ENCODE peak calls at places on chromosomes 4 and X, in seven cellular contexts. One of them, this sample, is unnamed.

GRCh38 chr4:7074423-7074822 is 6.6 kb upstream of the GRPEL1 start:
- DNase-seq in stimulated activated CD4-positive, alpha-beta T cell treated with anti-CD3 and anti-CD28 coated beads, Interleukin-2, amount 100 ng/mL, for 48 hours: no peak
- DNase-seq in activated naive CD4-positive, alpha-beta T cell: no peak
- DNase-seq in ureter: no peak
- DNase-seq in skeletal muscle cell: peak
- DNase-seq in naive B cell: no peak
- DNase-seq in prostate gland: no peak
- DNase-seq in this sample: no peak

GRCh38 chr4:47031011-47031678 is at the start of gene GABRB1:
- DNase-seq in naive B cell: no peak
- DNase-seq in ureter: no peak
- DNase-seq in activated naive CD4-positive, alpha-beta T cell: no peak
- DNase-seq in stimulated activated CD4-positive, alpha-beta T cell treated with anti-CD3 and anti-CD28 coated beads, Interleukin-2, amount 100 ng/mL, for 48 hours: no peak
- DNase-seq in skeletal muscle cell: no peak
- DNase-seq in prostate gland: no peak
- DNase-seq in this sample: no peak

GRCh38 chr4:1842339-1842895 is 13.5 kb downstream of the LETM1 start:
- DNase-seq in stimulated activated CD4-positive, alpha-beta T cell treated with anti-CD3 and anti-CD28 coated beads, Interleukin-2, amount 100 ng/mL, for 48 hours: no peak
- DNase-seq in ureter: no peak
- DNase-seq in prostate gland: no peak
- DNase-seq in activated naive CD4-positive, alpha-beta T cell: no peak
- DNase-seq in skeletal muscle cell: no peak
- DNase-seq in naive B cell: no peak
- DNase-seq in this sample: no peak

GRCh38 chrX:154317391-154318000 is 21.9 kb downstream of the TKTL1 start:
- DNase-seq in prostate gland: no peak
- DNase-seq in ureter: no peak
- DNase-seq in naive B cell: no peak
- DNase-seq in skeletal muscle cell: no peak
- DNase-seq in stimulated activated CD4-positive, alpha-beta T cell treated with anti-CD3 and anti-CD28 coated beads, Interleukin-2, amount 100 ng/mL, for 48 hours: no peak
- DNase-seq in activated naive CD4-positive, alpha-beta T cell: no peak
- DNase-seq in this sample: no peak

GRCh38 chr4:174228988-174229387 is 54.5 kb downstream of the FBXO8 start:
- DNase-seq in prostate gland: no peak
- DNase-seq in ureter: no peak
- DNase-seq in activated naive CD4-positive, alpha-beta T cell: no peak
- DNase-seq in stimulated activated CD4-positive, alpha-beta T cell treated with anti-CD3 and anti-CD28 coated beads, Interleukin-2, amount 100 ng/mL, for 48 hours: no peak
- DNase-seq in naive B cell: no peak
- DNase-seq in skeletal muscle cell: no peak
- DNase-seq in this sample: no peak

GRCh38 chr4:88573286-88573994 is 18.8 kb upstream of the HERC3 start:
- DNase-seq in skeletal muscle cell: no peak
- DNase-seq in activated naive CD4-positive, alpha-beta T cell: no peak
- DNase-seq in naive B cell: no peak
- DNase-seq in stimulated activated CD4-positive, alpha-beta T cell treated with anti-CD3 and anti-CD28 coated beads, Interleukin-2, amount 100 ng/mL, for 48 hours: no peak
- DNase-seq in prostate gland: no peak
- DNase-seq in ureter: no peak
- DNase-seq in this sample: no peak

GRCh38 chr4:99915449-99915848 is 21.2 kb upstream of the LAMTOR3 start:
- DNase-seq in ureter: no peak
- DNase-seq in activated naive CD4-positive, alpha-beta T cell: no peak
- DNase-seq in naive B cell: no peak
- DNase-seq in skeletal muscle cell: no peak
- DNase-seq in stimulated activated CD4-positive, alpha-beta T cell treated with anti-CD3 and anti-CD28 coated beads, Interleukin-2, amount 100 ng/mL, for 48 hours: no peak
- DNase-seq in prostate gland: no peak
- DNase-seq in this sample: no peak

GRCh38 chr4:25588211-25588610 is 67.4 kb upstream of the SLC34A2 start:
- DNase-seq in prostate gland: no peak
- DNase-seq in naive B cell: no peak
- DNase-seq in stimulated activated CD4-positive, alpha-beta T cell treated with anti-CD3 and anti-CD28 coated beads, Interleukin-2, amount 100 ng/mL, for 48 hours: no peak
- DNase-seq in skeletal muscle cell: no peak
- DNase-seq in activated naive CD4-positive, alpha-beta T cell: no peak
- DNase-seq in ureter: no peak
- DNase-seq in this sample: no peak

GRCh38 chrX:40622741-40623536 is at the start of gene MPC1L:
- DNase-seq in skeletal muscle cell: no peak
- DNase-seq in naive B cell: no peak
- DNase-seq in prostate gland: no peak
- DNase-seq in stimulated activated CD4-positive, alpha-beta T cell treated with anti-CD3 and anti-CD28 coated beads, Interleukin-2, amount 100 ng/mL, for 48 hours: no peak
- DNase-seq in activated naive CD4-positive, alpha-beta T cell: no peak
- DNase-seq in ureter: no peak
- DNase-seq in this sample: no peak

GRCh38 chrX:120790118-120790517 is 85.5 kb downstream of the CT47B1 start:
- DNase-seq in ureter: peak
- DNase-seq in prostate gland: peak
- DNase-seq in naive B cell: peak
- DNase-seq in stimulated activated CD4-positive, alpha-beta T cell treated with anti-CD3 and anti-CD28 coated beads, Interleukin-2, amount 100 ng/mL, for 48 hours: peak
- DNase-seq in skeletal muscle cell: no peak
- DNase-seq in activated naive CD4-positive, alpha-beta T cell: no peak
- DNase-seq in this sample: peak

GRCh38 chr4:148238086-148238485 is 204.1 kb downstream of the NR3C2 start:
- DNase-seq in skeletal muscle cell: no peak
- DNase-seq in activated naive CD4-positive, alpha-beta T cell: no peak
- DNase-seq in prostate gland: no peak
- DNase-seq in stimulated activated CD4-positive, alpha-beta T cell treated with anti-CD3 and anti-CD28 coated beads, Interleukin-2, amount 100 ng/mL, for 48 hours: no peak
- DNase-seq in ureter: no peak
- DNase-seq in naive B cell: no peak
- DNase-seq in this sample: no peak

GRCh38 chr4:86542319-86543027 is 51.6 kb upstream of the PTPN13 start:
- DNase-seq in skeletal muscle cell: no peak
- DNase-seq in naive B cell: no peak
- DNase-seq in ureter: no peak
- DNase-seq in activated naive CD4-positive, alpha-beta T cell: no peak
- DNase-seq in prostate gland: no peak
- DNase-seq in stimulated activated CD4-positive, alpha-beta T cell treated with anti-CD3 and anti-CD28 coated beads, Interleukin-2, amount 100 ng/mL, for 48 hours: no peak
- DNase-seq in this sample: no peak

GRCh38 chrX:40266490-40267333 is 169.0 kb upstream of the BCOR start:
- DNase-seq in activated naive CD4-positive, alpha-beta T cell: peak
- DNase-seq in ureter: peak
- DNase-seq in naive B cell: peak
- DNase-seq in stimulated activated CD4-positive, alpha-beta T cell treated with anti-CD3 and anti-CD28 coated beads, Interleukin-2, amount 100 ng/mL, for 48 hours: peak
- DNase-seq in skeletal muscle cell: no peak
- DNase-seq in prostate gland: peak
- DNase-seq in this sample: peak

GRCh38 chr4:99157478-99157935 is 13.4 kb upstream of the ADH4 start:
- DNase-seq in ureter: no peak
- DNase-seq in skeletal muscle cell: no peak
- DNase-seq in stimulated activated CD4-positive, alpha-beta T cell treated with anti-CD3 and anti-CD28 coated beads, Interleukin-2, amount 100 ng/mL, for 48 hours: no peak
- DNase-seq in prostate gland: no peak
- DNase-seq in naive B cell: no peak
- DNase-seq in activated naive CD4-positive, alpha-beta T cell: no peak
- DNase-seq in this sample: no peak

GRCh38 chr4:87967193-87967592 is 8.3 kb upstream of the SPP1 start:
- DNase-seq in stimulated activated CD4-positive, alpha-beta T cell treated with anti-CD3 and anti-CD28 coated beads, Interleukin-2, amount 100 ng/mL, for 48 hours: no peak
- DNase-seq in prostate gland: no peak
- DNase-seq in ureter: no peak
- DNase-seq in skeletal muscle cell: no peak
- DNase-seq in activated naive CD4-positive, alpha-beta T cell: no peak
- DNase-seq in naive B cell: no peak
- DNase-seq in this sample: no peak

GRCh38 chrX:135977611-135978010 is 3.8 kb upstream of the MMGT1 start:
- DNase-seq in activated naive CD4-positive, alpha-beta T cell: no peak
- DNase-seq in prostate gland: no peak
- DNase-seq in skeletal muscle cell: no peak
- DNase-seq in ureter: no peak
- DNase-seq in stimulated activated CD4-positive, alpha-beta T cell treated with anti-CD3 and anti-CD28 coated beads, Interleukin-2, amount 100 ng/mL, for 48 hours: no peak
- DNase-seq in naive B cell: no peak
- DNase-seq in this sample: no peak

GRCh38 chrX:134174859-134175258 is 62.1 kb upstream of the CCDC160 start:
- DNase-seq in stimulated activated CD4-positive, alpha-beta T cell treated with anti-CD3 and anti-CD28 coated beads, Interleukin-2, amount 100 ng/mL, for 48 hours: no peak
- DNase-seq in ureter: no peak
- DNase-seq in skeletal muscle cell: no peak
- DNase-seq in activated naive CD4-positive, alpha-beta T cell: no peak
- DNase-seq in naive B cell: no peak
- DNase-seq in prostate gland: no peak
- DNase-seq in this sample: no peak

GRCh38 chr4:185421366-185422124 is 4.2 kb downstream of the UFSP2 start:
- DNase-seq in stimulated activated CD4-positive, alpha-beta T cell treated with anti-CD3 and anti-CD28 coated beads, Interleukin-2, amount 100 ng/mL, for 48 hours: no peak
- DNase-seq in skeletal muscle cell: peak
- DNase-seq in ureter: no peak
- DNase-seq in prostate gland: no peak
- DNase-seq in activated naive CD4-positive, alpha-beta T cell: no peak
- DNase-seq in naive B cell: no peak
- DNase-seq in this sample: no peak

GRCh38 chrX:40550069-40550468 is 30.7 kb upstream of the ATP6AP2 start:
- DNase-seq in skeletal muscle cell: no peak
- DNase-seq in activated naive CD4-positive, alpha-beta T cell: no peak
- DNase-seq in stimulated activated CD4-positive, alpha-beta T cell treated with anti-CD3 and anti-CD28 coated beads, Interleukin-2, amount 100 ng/mL, for 48 hours: no peak
- DNase-seq in ureter: no peak
- DNase-seq in prostate gland: no peak
- DNase-seq in naive B cell: no peak
- DNase-seq in this sample: no peak

GRCh38 chr4:113293673-113294072 is 244.2 kb downstream of the ANK2 start:
- DNase-seq in skeletal muscle cell: no peak
- DNase-seq in stimulated activated CD4-positive, alpha-beta T cell treated with anti-CD3 and anti-CD28 coated beads, Interleukin-2, amount 100 ng/mL, for 48 hours: no peak
- DNase-seq in activated naive CD4-positive, alpha-beta T cell: no peak
- DNase-seq in prostate gland: no peak
- DNase-seq in ureter: no peak
- DNase-seq in naive B cell: no peak
- DNase-seq in this sample: no peak

GRCh38 chrX:69268637-69269036 is 103.4 kb upstream of the PJA1 start:
- DNase-seq in ureter: no peak
- DNase-seq in activated naive CD4-positive, alpha-beta T cell: no peak
- DNase-seq in naive B cell: no peak
- DNase-seq in skeletal muscle cell: no peak
- DNase-seq in stimulated activated CD4-positive, alpha-beta T cell treated with anti-CD3 and anti-CD28 coated beads, Interleukin-2, amount 100 ng/mL, for 48 hours: no peak
- DNase-seq in prostate gland: no peak
- DNase-seq in this sample: no peak

GRCh38 chr4:72977936-72978485 is 91.5 kb downstream of the COX18 start:
- DNase-seq in ureter: no peak
- DNase-seq in skeletal muscle cell: no peak
- DNase-seq in naive B cell: no peak
- DNase-seq in prostate gland: no peak
- DNase-seq in stimulated activated CD4-positive, alpha-beta T cell treated with anti-CD3 and anti-CD28 coated beads, Interleukin-2, amount 100 ng/mL, for 48 hours: no peak
- DNase-seq in activated naive CD4-positive, alpha-beta T cell: no peak
- DNase-seq in this sample: no peak

GRCh38 chr4:122827258-122827887 is 742 bp downstream of the FGF2 start:
- DNase-seq in stimulated activated CD4-positive, alpha-beta T cell treated with anti-CD3 and anti-CD28 coated beads, Interleukin-2, amount 100 ng/mL, for 48 hours: peak
- DNase-seq in naive B cell: peak
- DNase-seq in skeletal muscle cell: no peak
- DNase-seq in prostate gland: no peak
- DNase-seq in ureter: peak
- DNase-seq in activated naive CD4-positive, alpha-beta T cell: no peak
- DNase-seq in this sample: peak

GRCh38 chrX:83509246-83509801 is 1.2 kb downstream of the POU3F4 start:
- DNase-seq in activated naive CD4-positive, alpha-beta T cell: no peak
- DNase-seq in naive B cell: no peak
- DNase-seq in stimulated activated CD4-positive, alpha-beta T cell treated with anti-CD3 and anti-CD28 coated beads, Interleukin-2, amount 100 ng/mL, for 48 hours: no peak
- DNase-seq in prostate gland: no peak
- DNase-seq in skeletal muscle cell: no peak
- DNase-seq in ureter: no peak
- DNase-seq in this sample: no peak

GRCh38 chr4:176350671-176351070 is 30.9 kb downstream of the SPCS3 start:
- DNase-seq in naive B cell: no peak
- DNase-seq in skeletal muscle cell: no peak
- DNase-seq in prostate gland: no peak
- DNase-seq in activated naive CD4-positive, alpha-beta T cell: no peak
- DNase-seq in stimulated activated CD4-positive, alpha-beta T cell treated with anti-CD3 and anti-CD28 coated beads, Interleukin-2, amount 100 ng/mL, for 48 hours: no peak
- DNase-seq in ureter: no peak
- DNase-seq in this sample: no peak

GRCh38 chrX:136936183-136936549 is 55.6 kb upstream of the RBMX start:
- DNase-seq in skeletal muscle cell: no peak
- DNase-seq in stimulated activated CD4-positive, alpha-beta T cell treated with anti-CD3 and anti-CD28 coated beads, Interleukin-2, amount 100 ng/mL, for 48 hours: no peak
- DNase-seq in ureter: no peak
- DNase-seq in naive B cell: no peak
- DNase-seq in prostate gland: no peak
- DNase-seq in activated naive CD4-positive, alpha-beta T cell: no peak
- DNase-seq in this sample: no peak

GRCh38 chr4:73979407-73979806 is 2.4 kb downstream of the PF4 start:
- DNase-seq in ureter: no peak
- DNase-seq in stimulated activated CD4-positive, alpha-beta T cell treated with anti-CD3 and anti-CD28 coated beads, Interleukin-2, amount 100 ng/mL, for 48 hours: no peak
- DNase-seq in activated naive CD4-positive, alpha-beta T cell: no peak
- DNase-seq in prostate gland: no peak
- DNase-seq in skeletal muscle cell: no peak
- DNase-seq in naive B cell: no peak
- DNase-seq in this sample: no peak

GRCh38 chr4:21304061-21304541 is 603.8 kb downstream of the PACRGL start:
- DNase-seq in skeletal muscle cell: no peak
- DNase-seq in naive B cell: no peak
- DNase-seq in prostate gland: no peak
- DNase-seq in activated naive CD4-positive, alpha-beta T cell: no peak
- DNase-seq in stimulated activated CD4-positive, alpha-beta T cell treated with anti-CD3 and anti-CD28 coated beads, Interleukin-2, amount 100 ng/mL, for 48 hours: no peak
- DNase-seq in ureter: no peak
- DNase-seq in this sample: no peak

GRCh38 chrX:141642979-141643378 is 53.5 kb downstream of the SPANXA2 start:
- DNase-seq in activated naive CD4-positive, alpha-beta T cell: no peak
- DNase-seq in stimulated activated CD4-positive, alpha-beta T cell treated with anti-CD3 and anti-CD28 coated beads, Interleukin-2, amount 100 ng/mL, for 48 hours: no peak
- DNase-seq in naive B cell: no peak
- DNase-seq in ureter: no peak
- DNase-seq in prostate gland: no peak
- DNase-seq in skeletal muscle cell: peak
- DNase-seq in this sample: no peak

GRCh38 chr4:102606261-102606660 is 105.1 kb downstream of the NFKB1 start:
- DNase-seq in naive B cell: no peak
- DNase-seq in ureter: no peak
- DNase-seq in stimulated activated CD4-positive, alpha-beta T cell treated with anti-CD3 and anti-CD28 coated beads, Interleukin-2, amount 100 ng/mL, for 48 hours: no peak
- DNase-seq in skeletal muscle cell: no peak
- DNase-seq in prostate gland: no peak
- DNase-seq in activated naive CD4-positive, alpha-beta T cell: no peak
- DNase-seq in this sample: no peak

GRCh38 chr4:169254546-169254983 is 16.2 kb downstream of the SH3RF1 start:
- DNase-seq in naive B cell: no peak
- DNase-seq in activated naive CD4-positive, alpha-beta T cell: no peak
- DNase-seq in stimulated activated CD4-positive, alpha-beta T cell treated with anti-CD3 and anti-CD28 coated beads, Interleukin-2, amount 100 ng/mL, for 48 hours: no peak
- DNase-seq in ureter: no peak
- DNase-seq in prostate gland: no peak
- DNase-seq in skeletal muscle cell: no peak
- DNase-seq in this sample: no peak

GRCh38 chr4:30920043-30920442 is 199.9 kb downstream of the PCDH7 start:
- DNase-seq in activated naive CD4-positive, alpha-beta T cell: no peak
- DNase-seq in skeletal muscle cell: no peak
- DNase-seq in ureter: no peak
- DNase-seq in prostate gland: no peak
- DNase-seq in naive B cell: no peak
- DNase-seq in stimulated activated CD4-positive, alpha-beta T cell treated with anti-CD3 and anti-CD28 coated beads, Interleukin-2, amount 100 ng/mL, for 48 hours: no peak
- DNase-seq in this sample: no peak

GRCh38 chr4:102543030-102543505 is 41.9 kb downstream of the NFKB1 start:
- DNase-seq in skeletal muscle cell: no peak
- DNase-seq in ureter: no peak
- DNase-seq in naive B cell: no peak
- DNase-seq in stimulated activated CD4-positive, alpha-beta T cell treated with anti-CD3 and anti-CD28 coated beads, Interleukin-2, amount 100 ng/mL, for 48 hours: no peak
- DNase-seq in activated naive CD4-positive, alpha-beta T cell: no peak
- DNase-seq in prostate gland: peak
- DNase-seq in this sample: no peak

GRCh38 chr4:57437649-57438048 is 327.5 kb upstream of the IGFBP7 start:
- DNase-seq in prostate gland: no peak
- DNase-seq in stimulated activated CD4-positive, alpha-beta T cell treated with anti-CD3 and anti-CD28 coated beads, Interleukin-2, amount 100 ng/mL, for 48 hours: no peak
- DNase-seq in ureter: no peak
- DNase-seq in naive B cell: no peak
- DNase-seq in skeletal muscle cell: no peak
- DNase-seq in activated naive CD4-positive, alpha-beta T cell: no peak
- DNase-seq in this sample: no peak